ENCODE peak calls at places on chromosomes 12 and 14, in ten cellular contexts. U, M, C, T, D, K, Z, P, F and O are unnamed samples.

GRCh38 chr14:68685419-68686211 is 107.3 kb downstream of the ZFP36L1 start:
- DNase-seq in C (peak; percentile 99), M (peak; percentile 85), Z (no peak), P (no peak), D (peak; percentile 70), T (no peak), U (no peak), K (peak; percentile 96), F (peak; percentile 100), O (no peak)

GRCh38 chr12:100445081-100445481 is 28.6 kb upstream of the NR1H4 start:
- DNase-seq in D (no peak), K (no peak), Z (peak; percentile 20), C (no peak), F (no peak), T (no peak), P (no peak), U (no peak), M (peak; percentile 77), O (no peak)

GRCh38 chr14:54803926-54804719 is 98.5 kb downstream of the GCH1 start:
- DNase-seq in P (no peak), U (no peak), M (no peak), Z (no peak), F (peak; percentile 23), C (no peak), D (no peak), T (no peak), K (no peak), O (no peak)

GRCh38 chr12:68867606-68868005 is 59.6 kb downstream of the MDM2 start:
- DNase-seq in Z (no peak), T (no peak), D (no peak), K (no peak), P (peak; percentile 18), M (no peak), C (no peak), F (no peak), U (no peak), O (peak; percentile 9)

GRCh38 chr12:111799758-111800157 is 33.0 kb downstream of the ALDH2 start:
- DNase-seq in U (no peak), P (no peak), M (no peak), F (no peak), D (no peak), T (peak; percentile 45), Z (no peak), K (no peak), C (no peak), O (no peak)

GRCh38 chr12:124660846-124661245 is 93.4 kb upstream of the NCOR2 start:
- DNase-seq in M (no peak), P (no peak), Z (no peak), K (no peak), F (no peak), U (no peak), C (no peak), T (no peak), D (no peak), O (no peak)

GRCh38 chr12:103840399-103840880 is 594 bp downstream of the NT5DC3 start:
- DNase-seq in T (peak; percentile 55), K (peak; percentile 53), M (peak; percentile 30), Z (peak; percentile 47), D (no peak), C (no peak), U (no peak), P (no peak), F (no peak), O (no peak)

GRCh38 chr12:131929530-131930456 is 717 bp downstream of the PUS1 start:
- DNase-seq in T (no peak), Z (peak; percentile 43), U (no peak), P (peak; percentile 89), D (no peak), K (peak; percentile 44), F (peak; percentile 35), C (no peak), M (peak; percentile 38), O (no peak)

GRCh38 chr12:3596703-3597472 is 105.9 kb downstream of the PRMT8 start:
- DNase-seq in C (no peak), T (no peak), F (no peak), D (no peak), U (no peak), Z (no peak), M (no peak), P (no peak), K (no peak), O (no peak)

GRCh38 chr12:86331012-86331411 is 74.8 kb upstream of the MGAT4C start:
- DNase-seq in T (no peak), U (no peak), F (no peak), D (no peak), K (no peak), P (no peak), Z (no peak), C (no peak), M (no peak), O (no peak)

GRCh38 chr14:70442750-70443149 is 9.2 kb upstream of the ADAM21 start:
- DNase-seq in K (no peak), F (no peak), U (no peak), M (no peak), D (no peak), Z (no peak), C (no peak), P (no peak), T (no peak), O (no peak)